ENCODE peak calls at places on chromosome 19, in seven cellular contexts. L, K, M, R, P, Z and V are unnamed samples.

GRCh38 chr19:9835507-9835949 is 410 bp downstream of the PIN1 start:
- DNase-seq in M (no peak), K (no peak), Z (no peak), L (no peak), R (no peak), P (no peak), V (no peak)

GRCh38 chr19:19185853-19186728 is 5.9 kb downstream of the BORCS8 start:
- DNase-seq in M (peak), Z (peak), K (peak), L (peak), P (no peak), R (peak), V (peak)

GRCh38 chr19:48292798-48293197 is 22.9 kb downstream of the ZNF114 start:
- DNase-seq in K (no peak), R (peak), Z (no peak), L (peak), M (no peak), P (no peak), V (no peak)

GRCh38 chr19:43318203-43318602 is 35.3 kb upstream of the CD177 start:
- DNase-seq in R (no peak), L (no peak), K (no peak), P (no peak), M (no peak), Z (no peak), V (no peak)

GRCh38 chr19:16509141-16510061 is 13.2 kb downstream of the C19orf44 start:
- DNase-seq in M (no peak), P (no peak), K (no peak), Z (no peak), L (no peak), R (no peak), V (no peak)

GRCh38 chr19:38143847-38144246 is 80.2 kb downstream of the DPF1 start:
- DNase-seq in K (no peak), L (no peak), M (no peak), Z (no peak), P (no peak), R (peak), V (no peak)

GRCh38 chr19:50330365-50331078 is 1.3 kb upstream of the KCNC3 start:
- DNase-seq in R (peak), L (peak), K (peak), Z (peak), P (peak), M (peak), V (peak)

GRCh38 chr19:10486551-10486950 is 16.6 kb downstream of the KEAP1 start:
- DNase-seq in P (no peak), Z (no peak), L (no peak), R (no peak), M (no peak), K (no peak), V (no peak)

GRCh38 chr19:17873661-17874422 is 2.1 kb downstream of the SLC5A5 start:
- DNase-seq in M (peak), K (peak), P (peak), L (peak), R (peak), Z (peak), V (no peak)

GRCh38 chr19:7795555-7796161 is 32.6 kb downstream of the CLEC4M start:
- DNase-seq in K (no peak), Z (no peak), M (no peak), P (no peak), L (no peak), R (no peak), V (no peak)

GRCh38 chr19:49570997-49571676 is 9.2 kb downstream of the NOSIP start:
- DNase-seq in L (peak), K (no peak), Z (peak), P (no peak), R (peak), M (peak), V (no peak)

GRCh38 chr19:49908480-49909420 is 12.1 kb upstream of the IL4I1 start:
- DNase-seq in M (no peak), Z (no peak), K (no peak), R (no peak), P (no peak), L (no peak), V (no peak)

GRCh38 chr19:7975037-7975436 is 30.4 kb downstream of the ELAVL1 start:
- DNase-seq in R (no peak), Z (no peak), L (no peak), P (no peak), M (no peak), K (no peak), V (no peak)

GRCh38 chr19:11754663-11755062 is 12.1 kb upstream of the ZNF441 start:
- DNase-seq in P (no peak), Z (no peak), L (no peak), M (no peak), K (no peak), R (no peak), V (no peak)

GRCh38 chr19:53864308-53864836 is 3.3 kb upstream of the MYADM start:
- DNase-seq in P (no peak), R (no peak), Z (peak), K (no peak), L (no peak), M (no peak), V (peak)

GRCh38 chr19:17475541-17476115 is 5.3 kb downstream of the SLC27A1 start:
- DNase-seq in Z (no peak), P (no peak), R (no peak), L (no peak), K (no peak), M (no peak), V (peak)

GRCh38 chr19:21483589-21484170 is 21.7 kb upstream of the ZNF429 start:
- DNase-seq in L (peak), P (peak), K (no peak), Z (peak), M (peak), R (peak), V (peak)

GRCh38 chr19:54469496-54469934 is 3.6 kb downstream of the CDC42EP5 start:
- DNase-seq in L (peak), K (no peak), R (no peak), Z (peak), M (no peak), P (no peak), V (no peak)

GRCh38 chr19:37519890-37520289 is 13.2 kb downstream of the ZNF793 start:
- DNase-seq in L (no peak), M (no peak), Z (no peak), R (peak), K (no peak), P (no peak), V (no peak)

GRCh38 chr19:41993612-41994483 is at the start of gene ATP1A3:
- DNase-seq in M (peak), K (peak), P (peak), R (peak), L (peak), Z (peak), V (peak)
- H3K4me3 ChIP-seq in M (peak), K (peak), P (peak), R (no peak), L (peak), Z (peak), V (no peak)

GRCh38 chr19:3402631-3403443 is 36.5 kb downstream of the NFIC start:
- DNase-seq in L (no peak), P (no peak), M (no peak), Z (no peak), R (no peak), K (no peak), V (no peak)
- H3K4me3 ChIP-seq in L (no peak), P (no peak), M (no peak), Z (no peak), R (no peak), K (no peak), V (no peak)

GRCh38 chr19:45782162-45782623 is at the start of gene DMPK:
- DNase-seq in P (no peak), K (no peak), M (no peak), R (no peak), L (no peak), Z (no peak), V (peak)

GRCh38 chr19:45780146-45780447 is 2.2 kb downstream of the DMPK start:
- DNase-seq in K (no peak), L (no peak), M (no peak), Z (no peak), R (no peak), P (no peak), V (peak)

GRCh38 chr19:45781282-45782161 is 768 bp downstream of the DMPK start:
- DNase-seq in L (no peak), Z (no peak), R (no peak), K (no peak), M (no peak), P (no peak), V (peak)

GRCh38 chr19:45779231-45780145 is 2.8 kb downstream of the DMPK start:
- DNase-seq in P (peak), K (peak), Z (peak), L (peak), M (peak), R (peak), V (peak)

DNA sequence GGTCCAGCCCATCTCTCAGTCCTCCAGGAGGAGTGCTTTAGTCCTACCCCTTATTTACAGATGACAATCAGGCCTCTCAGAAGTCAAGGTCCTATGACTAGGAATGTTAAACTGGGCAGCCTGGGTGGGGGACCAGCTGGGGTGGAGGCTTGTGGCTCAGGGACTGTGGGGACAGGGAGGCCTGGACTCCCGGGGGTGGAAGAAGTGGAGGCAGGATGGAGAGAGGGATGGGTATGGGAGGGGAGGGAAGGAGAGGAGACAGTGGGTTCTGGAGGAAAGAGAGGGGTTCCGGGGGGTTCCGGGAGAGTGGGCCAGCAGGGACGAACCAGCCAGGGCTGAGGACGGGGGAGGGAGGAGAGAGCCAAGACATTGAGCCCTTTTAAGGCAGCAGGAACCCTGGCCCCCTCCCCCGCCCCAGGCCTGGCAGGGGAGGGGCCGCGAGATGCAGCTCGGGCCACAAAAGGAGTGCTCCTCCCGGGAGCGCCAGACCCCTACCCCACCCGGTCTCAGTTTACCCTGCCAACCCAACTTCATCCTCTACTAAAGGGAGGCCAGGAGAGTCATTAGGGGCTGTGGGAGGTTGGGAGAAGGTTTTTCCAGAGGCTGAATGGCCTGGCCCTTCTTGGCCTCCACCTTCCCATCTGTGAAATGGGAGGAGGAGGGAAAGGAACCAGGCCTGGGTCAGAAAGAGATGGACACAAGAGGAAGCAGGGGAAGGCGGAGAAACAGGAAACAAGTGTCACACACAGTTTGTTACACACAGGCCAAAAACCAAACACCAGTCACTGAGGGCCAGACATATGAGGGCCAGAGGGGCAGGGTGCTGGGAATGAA is 1.6 kb downstream of the DMPK start:
- DNase-seq in Z (no peak), M (no peak), L (no peak), R (no peak), K (no peak), P (no peak), V (peak)
- H3K4me3 ChIP-seq in Z (peak), M (no peak), L (no peak), R (no peak), K (no peak), P (no peak), V (no peak)

GRCh38 chr19:4911786-4912672 is 2.7 kb downstream of the UHRF1 start:
- DNase-seq in R (peak), P (peak), Z (peak), L (peak), M (peak), K (no peak), V (peak)

GRCh38 chr19:4916292-4917082 is 7.2 kb downstream of the UHRF1 start:
- DNase-seq in M (no peak), L (no peak), K (no peak), P (peak), Z (no peak), R (no peak), V (no peak)

GRCh38 chr19:4913996-4914735 is 4.9 kb downstream of the UHRF1 start:
- DNase-seq in L (no peak), K (no peak), Z (no peak), M (no peak), R (peak), P (no peak), V (no peak)

GRCh38 chr19:4911314-4911713 is 2.0 kb downstream of the UHRF1 start:
- DNase-seq in L (peak), R (no peak), P (no peak), Z (no peak), K (no peak), M (peak), V (no peak)

GRCh38 chr19:4914736-4915501 is 5.6 kb downstream of the UHRF1 start:
- DNase-seq in L (peak), Z (peak), K (no peak), P (no peak), M (no peak), R (peak), V (peak)
- H3K4me3 ChIP-seq in L (no peak), Z (peak), K (no peak), P (no peak), M (no peak), R (no peak), V (no peak)

GRCh38 chr19:508204-509150 is 1.2 kb downstream of the TPGS1 start:
- DNase-seq in R (no peak), Z (no peak), K (no peak), P (no peak), L (no peak), M (no peak), V (no peak)

GRCh38 chr19:511101-511841 is 4.0 kb downstream of the TPGS1 start:
- DNase-seq in K (no peak), Z (peak), L (peak), M (peak), P (peak), R (peak), V (no peak)

GRCh38 chr19:513368-514165 is 6.3 kb downstream of the TPGS1 start:
- DNase-seq in Z (no peak), K (no peak), L (no peak), P (no peak), M (no peak), R (no peak), V (no peak)

GRCh38 chr19:512548-513365 is 5.5 kb downstream of the TPGS1 start:
- DNase-seq in Z (no peak), L (no peak), P (no peak), K (no peak), M (no peak), R (no peak), V (no peak)

DNA sequence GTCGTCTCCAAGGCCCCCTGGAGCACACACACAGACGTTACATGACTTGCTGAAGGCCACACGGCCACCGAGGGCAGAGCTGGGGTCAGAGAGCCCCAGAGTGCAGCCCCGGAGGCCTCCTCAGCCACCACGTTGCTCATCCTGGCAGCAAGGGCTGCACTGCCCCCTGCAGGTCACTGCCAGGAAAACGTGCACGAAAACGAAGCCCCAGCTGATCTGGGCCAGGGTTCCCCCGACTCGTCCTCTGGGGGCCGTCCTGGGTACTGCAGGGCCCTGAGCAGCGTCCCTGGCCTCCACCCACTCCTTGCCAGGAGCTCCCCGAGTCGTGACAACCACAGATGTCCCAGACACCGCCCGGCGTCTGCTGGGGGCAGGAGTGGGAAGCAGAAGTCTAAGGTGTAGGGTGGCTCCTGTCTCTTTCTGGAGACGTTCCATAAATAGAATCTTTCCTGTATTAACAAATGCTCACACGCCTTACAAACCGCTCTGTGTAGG is 3.4 kb downstream of the TPGS1 start:
- DNase-seq in M (peak), R (peak), K (peak), L (peak), Z (peak), P (peak), V (peak)
- H3K4me3 ChIP-seq in M (peak), R (no peak), K (no peak), L (peak), Z (no peak), P (peak), V (no peak)

GRCh38 chr19:1469936-1470863 is 8.8 kb downstream of the C19orf25 start:
- DNase-seq in P (peak), R (peak), K (peak), Z (peak), L (peak), M (peak), V (no peak)
- H3K4me3 ChIP-seq in P (no peak), R (no peak), K (no peak), Z (peak), L (peak), M (peak), V (no peak)

GRCh38 chr19:45439190-45439568 is 15.5 kb upstream of the ERCC1 start:
- DNase-seq in R (no peak), M (no peak), P (no peak), Z (no peak), L (no peak), K (no peak), V (no peak)

GRCh38 chr19:45442408-45442926 is 18.8 kb upstream of the ERCC1 start:
- DNase-seq in L (no peak), M (no peak), P (no peak), K (no peak), R (no peak), Z (no peak), V (no peak)

GRCh38 chr19:45440873-45441654 is 17.3 kb upstream of the ERCC1 start:
- DNase-seq in R (peak), K (no peak), Z (no peak), M (peak), L (peak), P (no peak), V (no peak)

GRCh38 chr19:45439569-45440258 is 16.0 kb upstream of the ERCC1 start:
- DNase-seq in M (peak), P (peak), L (peak), R (peak), K (no peak), Z (peak), V (peak)

DNA sequence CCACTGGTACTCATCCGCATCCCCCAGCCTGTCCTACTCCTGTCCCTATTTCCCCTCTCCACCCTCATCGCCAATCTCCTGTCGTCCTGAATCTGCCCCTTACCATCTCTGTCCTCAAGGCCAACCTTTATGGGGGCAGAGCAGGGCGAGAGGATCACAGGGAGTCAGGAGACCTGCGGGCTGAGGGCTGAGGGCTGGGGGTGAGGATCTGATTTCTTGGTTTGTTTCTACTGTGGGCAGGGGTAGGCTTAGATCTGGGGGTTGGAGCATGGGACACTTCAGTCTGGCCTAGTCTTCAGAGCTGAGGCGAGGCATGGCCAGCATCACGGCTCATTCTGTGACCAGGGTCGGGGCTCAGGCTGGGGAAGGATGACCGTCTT is 16.5 kb upstream of the ERCC1 start:
- DNase-seq in L (no peak), P (no peak), R (no peak), Z (no peak), M (no peak), K (no peak), V (no peak)
- H3K4me3 ChIP-seq in L (peak), P (peak), R (no peak), Z (peak), M (peak), K (peak), V (no peak)

GRCh38 chr19:40341601-40342482 is 6.4 kb downstream of the C19orf47 start:
- DNase-seq in R (peak), M (no peak), Z (no peak), P (no peak), L (no peak), K (no peak), V (no peak)
- H3K4me3 ChIP-seq in R (no peak), M (no peak), Z (no peak), P (no peak), L (no peak), K (no peak), V (no peak)

GRCh38 chr19:46953955-46954501 is 65.6 kb upstream of the NPAS1 start:
- DNase-seq in P (no peak), L (no peak), M (no peak), R (no peak), Z (no peak), K (no peak), V (no peak)
- H3K4me3 ChIP-seq in P (no peak), L (no peak), M (no peak), R (no peak), Z (no peak), K (no peak), V (no peak)

GRCh38 chr19:4059931-4060620 is 6.6 kb downstream of the ZBTB7A start:
- DNase-seq in R (no peak), P (peak), M (no peak), L (no peak), K (no peak), Z (peak), V (peak)
- H3K4me3 ChIP-seq in R (no peak), P (peak), M (no peak), L (no peak), K (no peak), Z (peak), V (no peak)